ENCODE peak calls at places on chromosomes 6 and 20, in five cellular contexts. H is psoas muscle, W is HFFc6, I is neural crest cell, Z is nephron progenitor cell. T is an unnamed sample.

GRCh38 chr6:106739387-106739786 is 110.0 kb downstream of the QRSL1 start:
- DNase-seq in H (peak), W (no peak), I (no peak), Z (no peak), T (no peak)

GRCh38 chr6:46935687-46936086 is 13.9 kb upstream of the ADGRF5 start:
- DNase-seq in H (no peak), W (no peak), I (no peak), Z (peak), T (no peak)

GRCh38 chr6:134115715-134116074 is 63.3 kb upstream of the SLC2A12 start:
- DNase-seq in H (no peak), W (no peak), I (no peak), Z (no peak), T (no peak)

GRCh38 chr6:22657341-22657985 is 88.1 kb downstream of the HDGFL1 start:
- DNase-seq in H (no peak), W (no peak), I (no peak), Z (no peak), T (no peak)

GRCh38 chr20:59686404-59687346 is 82.3 kb downstream of the PHACTR3 start:
- DNase-seq in H (no peak), W (no peak), I (no peak), Z (no peak), T (no peak)

GRCh38 chr6:105900120-105900937 is 185.8 kb upstream of the PRDM1 start:
- DNase-seq in H (no peak), W (peak), I (no peak), Z (no peak), T (no peak)

GRCh38 chr6:78132681-78133410 is 480.0 kb downstream of the MEI4 start:
- DNase-seq in H (no peak), W (no peak), I (no peak), Z (no peak), T (no peak)

GRCh38 chr20:56111951-56112730 is 106.8 kb upstream of the CBLN4 start:
- DNase-seq in H (no peak), W (no peak), I (no peak), Z (no peak), T (no peak)

GRCh38 chr20:61639200-61639599 is 387.1 kb downstream of the CDH4 start:
- DNase-seq in H (no peak), W (no peak), I (no peak), Z (no peak), T (no peak)

GRCh38 chr6:30325873-30326445 is 768 bp upstream of the TRIM39 start:
- DNase-seq in H (peak), W (no peak), I (no peak), Z (no peak), T (peak)

GRCh38 chr6:112049051-112049799 is 4.7 kb upstream of the CCN6 start:
- DNase-seq in H (no peak), W (peak), I (no peak), Z (no peak), T (no peak)

GRCh38 chr6:17305219-17306001 is 24.2 kb downstream of the RBM24 start:
- DNase-seq in H (no peak), W (peak), I (no peak), Z (no peak), T (no peak)

GRCh38 chr6:17628873-17629272 is 28.8 kb downstream of the FAM8A1 start:
- DNase-seq in H (no peak), W (no peak), I (no peak), Z (no peak), T (no peak)

GRCh38 chr6:16374796-16375195 is 136.4 kb downstream of the GMPR start:
- DNase-seq in H (no peak), W (no peak), I (no peak), Z (no peak), T (peak)

GRCh38 chr20:50879649-50880550 is 51.3 kb downstream of the ADNP start:
- DNase-seq in H (no peak), W (no peak), I (no peak), Z (no peak), T (no peak)

GRCh38 chr20:49612127-49612738 is 44.3 kb upstream of the PTGIS start:
- DNase-seq in H (peak), W (no peak), I (no peak), Z (no peak), T (no peak)

GRCh38 chr6:33834401-33835392 is 30.9 kb upstream of the MLN start:
- DNase-seq in H (no peak), W (no peak), I (no peak), Z (no peak), T (no peak)

GRCh38 chr20:63311186-63311832 is 18.3 kb downstream of the COL20A1 start:
- DNase-seq in H (no peak), W (no peak), I (no peak), Z (no peak), T (no peak)

GRCh38 chr6:119022796-119023195 is 55.7 kb downstream of the FAM184A start:
- DNase-seq in H (no peak), W (no peak), I (no peak), Z (no peak), T (no peak)

GRCh38 chr6:154548130-154548830 is 37.8 kb upstream of the CNKSR3 start:
- DNase-seq in H (no peak), W (no peak), I (no peak), Z (peak), T (no peak)

DNA sequence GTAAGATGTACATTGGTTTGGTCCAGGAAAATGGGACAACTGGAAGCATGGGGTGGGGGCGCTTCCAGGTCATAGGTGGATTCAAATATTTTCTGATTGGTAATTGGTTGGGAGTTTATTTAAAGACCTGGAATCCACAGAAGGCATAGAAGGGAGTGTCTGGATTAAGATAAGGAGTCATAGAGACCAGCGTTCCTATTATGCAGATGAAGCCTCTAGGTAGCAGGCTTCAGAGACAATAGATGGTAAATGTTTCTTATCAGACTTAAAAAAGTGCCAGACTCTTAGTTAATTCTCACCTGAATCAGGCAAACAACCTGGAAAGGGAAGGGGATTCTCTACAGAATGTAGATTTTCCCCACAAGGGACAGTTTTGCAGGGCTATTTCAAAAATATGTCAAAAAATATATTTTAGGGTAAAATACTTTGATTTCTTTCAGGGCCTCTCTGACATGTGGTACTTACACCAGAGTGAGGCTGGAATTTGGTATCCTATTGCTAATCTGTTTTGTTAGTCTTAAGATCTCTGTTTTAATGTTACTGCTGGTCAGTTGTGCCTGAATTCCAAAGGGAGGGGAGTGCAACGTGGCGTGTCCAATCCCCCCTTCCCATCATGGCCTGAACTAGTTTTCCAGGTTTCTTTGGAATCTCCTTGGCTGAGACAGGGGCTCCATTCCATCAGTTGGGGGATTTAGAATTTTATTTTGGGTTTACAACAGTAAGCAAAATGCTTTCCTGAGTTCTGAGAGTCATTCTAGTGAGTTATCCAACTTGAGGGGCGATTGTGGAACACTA is 25.1 kb downstream of the PIGT start:
- DNase-seq in H (no peak), W (no peak), I (no peak), Z (no peak), T (no peak)
- TF ChIP-seq CTCF in H (no peak), W (no peak), I (no peak), Z (no peak), T (no peak)

DNA sequence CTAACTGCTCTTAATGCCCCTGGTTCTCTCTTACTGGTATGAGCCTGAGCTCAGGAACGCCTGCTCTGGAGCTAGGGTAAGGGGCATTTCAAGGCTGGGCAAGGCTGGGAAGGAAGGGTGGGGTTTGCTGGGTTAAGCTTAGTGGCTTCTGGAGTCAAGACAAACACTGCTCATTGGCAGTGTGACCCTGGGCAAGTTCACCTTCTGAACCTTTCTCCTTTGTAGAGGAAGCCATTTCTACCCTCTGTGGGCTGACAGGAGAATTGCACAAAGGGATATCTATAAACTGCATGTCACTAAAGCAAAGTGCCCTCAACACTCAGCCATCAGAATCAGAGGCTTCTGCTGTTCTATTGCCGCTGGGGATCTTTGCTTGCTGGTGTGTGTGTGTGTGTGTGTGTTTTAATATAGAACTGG is 20.3 kb upstream of the LRRN4 start:
- DNase-seq in H (no peak), W (peak), I (peak), Z (no peak), T (no peak)
- TF ChIP-seq CTCF in H (peak), W (peak), I (peak), Z (peak), T (no peak)

DNA sequence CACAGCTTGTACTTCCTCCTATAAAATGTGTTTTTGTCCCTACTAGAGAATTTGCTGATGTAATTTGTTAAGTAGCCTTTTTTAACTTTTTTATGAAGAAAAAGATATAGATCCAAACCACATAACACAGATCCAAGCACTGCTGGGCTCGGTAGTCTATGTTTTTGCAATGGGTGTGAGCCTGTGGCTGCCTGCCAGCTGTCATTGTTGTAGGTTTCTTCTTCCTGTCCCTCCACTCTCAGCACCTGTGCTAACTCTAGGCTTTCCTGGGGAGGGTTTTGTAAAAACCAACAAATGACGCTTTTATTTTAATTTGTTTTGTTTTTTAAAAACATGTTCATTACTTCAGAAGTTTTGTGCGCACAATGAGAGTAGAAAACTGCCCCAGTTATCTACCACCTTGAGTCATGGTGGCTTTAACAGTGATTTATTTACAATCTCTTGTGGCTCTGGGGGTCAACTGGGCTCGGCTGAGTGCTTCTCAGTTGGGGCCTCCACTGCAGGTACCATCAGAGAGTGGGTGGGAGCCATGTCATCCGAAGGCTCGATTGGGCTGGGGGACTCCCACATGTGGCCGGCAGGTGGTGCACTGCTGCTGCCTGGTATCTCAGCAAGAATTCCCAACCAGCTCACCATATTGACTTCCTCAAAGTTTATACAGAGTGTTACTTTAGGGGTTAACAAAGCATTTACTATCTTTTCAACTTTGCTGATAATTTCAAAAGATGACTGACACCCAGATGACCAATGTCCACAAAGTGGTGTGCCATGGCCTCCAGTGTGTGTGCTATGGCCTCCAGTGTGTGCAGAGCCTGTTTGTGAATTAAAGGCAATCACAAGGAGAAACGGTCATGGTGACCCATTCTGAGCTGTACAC is 3.0 kb upstream of the CCR6 start:
- DNase-seq in H (no peak), W (no peak), I (no peak), Z (no peak), T (peak)
- TF ChIP-seq CTCF in H (no peak), W (no peak), I (no peak), Z (no peak), T (no peak)

GRCh38 chr6:38161331-38161730 is 341.8 kb downstream of the ZFAND3 start:
- DNase-seq in H (no peak), W (no peak), I (no peak), Z (no peak), T (no peak)

GRCh38 chr6:38157905-38158304 is 338.4 kb downstream of the ZFAND3 start:
- DNase-seq in H (no peak), W (no peak), I (no peak), Z (no peak), T (no peak)

GRCh38 chr6:38160831-38161230 is 341.3 kb downstream of the ZFAND3 start:
- DNase-seq in H (peak), W (no peak), I (no peak), Z (no peak), T (no peak)

GRCh38 chr6:38156818-38157565 is 337.5 kb downstream of the ZFAND3 start:
- DNase-seq in H (no peak), W (no peak), I (no peak), Z (no peak), T (no peak)

GRCh38 chr6:38158762-38159350 is 339.3 kb downstream of the ZFAND3 start:
- DNase-seq in H (no peak), W (no peak), I (no peak), Z (no peak), T (no peak)
- TF ChIP-seq CTCF in H (no peak), W (no peak), I (no peak), Z (no peak), T (no peak)

GRCh38 chr6:165777680-165778079 is 114.6 kb upstream of the PDE10A start:
- DNase-seq in H (no peak), W (no peak), I (no peak), Z (no peak), T (no peak)
- TF ChIP-seq CTCF in H (no peak), W (no peak), I (no peak), Z (no peak), T (no peak)

GRCh38 chr6:96547654-96548053 is 15.3 kb upstream of the FHL5 start:
- DNase-seq in H (no peak), W (no peak), I (no peak), Z (no peak), T (no peak)

GRCh38 chr6:96537726-96538125 is 16.1 kb downstream of the UFL1 start:
- DNase-seq in H (no peak), W (no peak), I (no peak), Z (no peak), T (no peak)

GRCh38 chr6:96545882-96546281 is 17.0 kb upstream of the FHL5 start:
- DNase-seq in H (no peak), W (no peak), I (no peak), Z (no peak), T (no peak)

GRCh38 chr6:96542702-96543101 is 20.2 kb upstream of the FHL5 start:
- DNase-seq in H (no peak), W (peak), I (no peak), Z (no peak), T (no peak)
- TF ChIP-seq CTCF in H (peak), W (peak), I (peak), Z (peak), T (no peak)